ENCODE peak calls at places on chromosomes 7 and 10, in four cellular contexts. D is IMR-90, H is mesendoderm, Q is H1. L is an unnamed sample.

GRCh38 chr10:43057231-43057711 is 19.6 kb upstream of the RET start:
- DNase-seq in D (no peak), H (no peak), Q (no peak), L (no peak)

GRCh38 chr10:93566435-93567276 is at the start of gene FFAR4:
- DNase-seq in Q (peak; percentile 77), H (peak; percentile 49), D (no peak), L (peak; percentile 64)

GRCh38 chr10:49207936-49208482 is 19.8 kb upstream of the TMEM273 start:
- DNase-seq in Q (no peak), H (no peak), D (no peak), L (no peak)

GRCh38 chr7:55546826-55547225 is 25.5 kb downstream of the VOPP1 start:
- DNase-seq in D (peak; percentile 79), H (no peak), Q (no peak), L (no peak)

GRCh38 chr10:79582096-79582495 is 21.9 kb upstream of the SFTPA2 start:
- DNase-seq in H (no peak), D (no peak), Q (no peak), L (no peak)

GRCh38 chr10:76301950-76302349 is 870.5 kb downstream of the LRMDA start:
- DNase-seq in H (peak; percentile 29), Q (no peak), D (no peak), L (no peak)

GRCh38 chr10:124106241-124106905 is 13.0 kb upstream of the CHST15 start:
- DNase-seq in H (no peak), D (peak; percentile 55), Q (no peak), L (no peak)

GRCh38 chr7:137934176-137934826 is 67.6 kb downstream of the CREB3L2 start:
- DNase-seq in D (no peak), Q (no peak), H (no peak), L (no peak)

GRCh38 chr7:34181271-34181958 is 276.1 kb downstream of the BMPER start:
- DNase-seq in Q (no peak), H (no peak), D (no peak), L (no peak)

GRCh38 chr7:361680-362415 is 71.9 kb downstream of the FOXL3 start:
- DNase-seq in D (no peak), H (no peak), Q (no peak), L (no peak)

GRCh38 chr7:135645296-135645904 is 16.9 kb upstream of the STMP1 start:
- DNase-seq in D (peak; percentile 64), Q (no peak), H (peak; percentile 51), L (no peak)

GRCh38 chr10:123229927-123230630 is 75.9 kb downstream of the BUB3 start:
- DNase-seq in H (no peak), D (no peak), Q (peak; percentile 19), L (no peak)

GRCh38 chr10:28331821-28332220 is 29.0 kb upstream of the MPP7 start:
- DNase-seq in Q (no peak), H (no peak), D (peak; percentile 97), L (no peak)

GRCh38 chr10:60192986-60193385 is 196.7 kb downstream of the ANK3 start:
- DNase-seq in H (no peak), Q (no peak), D (no peak), L (no peak)

GRCh38 chr7:103051520-103051919 is 23.1 kb downstream of the FBXL13 start:
- DNase-seq in Q (no peak), D (no peak), H (no peak), L (no peak)

GRCh38 chr7:375901-376305 is 85.9 kb downstream of the FOXL3 start:
- DNase-seq in D (no peak), Q (peak; percentile 49), H (no peak), L (peak; percentile 26)

GRCh38 chr10:125811251-125811650 is 11.8 kb downstream of the UROS start:
- DNase-seq in Q (no peak), D (no peak), H (no peak), L (no peak)

GRCh38 chr7:105261689-105262088 is 127.0 kb downstream of the SRPK2 start:
- DNase-seq in H (peak; percentile 46), Q (no peak), D (peak; percentile 35), L (no peak)

GRCh38 chr7:96122746-96123145 is 199.2 kb downstream of the SLC25A13 start:
- DNase-seq in H (no peak), D (no peak), Q (no peak), L (no peak)

GRCh38 chr7:96118449-96119001 is 203.4 kb downstream of the SLC25A13 start:
- DNase-seq in Q (no peak), H (peak; percentile 20), D (no peak), L (peak; percentile 43)

GRCh38 chr7:96121752-96122151 is 200.1 kb downstream of the SLC25A13 start:
- DNase-seq in H (peak; percentile 79), D (no peak), Q (no peak), L (no peak)

GRCh38 chr7:96120445-96120844 is 201.5 kb downstream of the SLC25A13 start:
- DNase-seq in D (no peak), H (no peak), Q (no peak), L (no peak)

GRCh38 chr7:96120856-96121255 is 201.0 kb downstream of the SLC25A13 start:
- DNase-seq in Q (no peak), H (no peak), D (no peak), L (no peak)
- H3K56ac ChIP-seq in Q (no peak overlapping the region), H (no peak overlapping the region), D (no peak overlapping the region), L (no peak overlapping the region)

GRCh38 chr7:151900591-151901312 is 23.8 kb upstream of the PRKAG2 start:
- DNase-seq in H (no peak), D (no peak), Q (no peak), L (no peak)
- H4K8ac ChIP-seq in H (no peak overlapping the region), D (no peak overlapping the region), Q (no peak overlapping the region), L (no peak overlapping the region)

GRCh38 chr10:31219321-31219720 is 99.7 kb upstream of the ZEB1 start:
- DNase-seq in Q (no peak), H (no peak), D (no peak), L (no peak)

GRCh38 chr10:31210190-31210589 is 108.8 kb upstream of the ZEB1 start:
- DNase-seq in H (no peak), D (no peak), Q (no peak), L (no peak)

GRCh38 chr10:31209523-31209922 is 109.5 kb upstream of the ZEB1 start:
- DNase-seq in Q (no peak), H (no peak), D (no peak), L (no peak)

GRCh38 chr10:31213959-31214358 is 105.1 kb upstream of the ZEB1 start:
- DNase-seq in H (no peak), D (no peak), Q (no peak), L (no peak)

DNA sequence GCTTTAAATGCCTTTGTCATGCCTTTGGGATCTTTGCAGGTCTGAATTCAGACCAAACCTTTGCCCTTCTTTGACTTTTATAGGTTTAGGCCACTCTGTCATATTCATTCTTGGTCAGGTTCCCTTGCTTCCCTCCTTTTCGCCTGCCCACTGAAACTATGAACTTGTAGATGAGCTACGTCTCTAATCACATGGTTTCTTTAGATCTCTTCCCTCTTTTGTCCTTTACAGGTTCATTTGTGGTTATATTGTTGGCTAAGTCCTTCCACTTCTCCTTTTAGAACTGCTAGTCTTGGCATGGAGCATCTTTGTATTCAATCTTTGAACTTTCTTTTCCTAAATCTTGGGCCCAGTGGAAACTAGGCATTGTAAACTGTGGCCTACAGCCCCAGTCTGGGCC is 104.0 kb upstream of the ZEB1 start:
- DNase-seq in H (no peak), Q (no peak), D (no peak), L (no peak)
- H2BK120ac ChIP-seq in H (no peak overlapping the region), Q (no peak overlapping the region), D (no peak overlapping the region), L (no peak overlapping the region)

GRCh38 chr10:3782099-3782455 is 2.9 kb downstream of the KLF6 start:
- DNase-seq in D (no peak), H (no peak), Q (no peak), L (no peak)
- H3K56ac ChIP-seq in D (peak overlapping the region; percentile 99), H (peak overlapping the region; percentile 97), Q (no peak overlapping the region), L (no peak overlapping the region)

DNA sequence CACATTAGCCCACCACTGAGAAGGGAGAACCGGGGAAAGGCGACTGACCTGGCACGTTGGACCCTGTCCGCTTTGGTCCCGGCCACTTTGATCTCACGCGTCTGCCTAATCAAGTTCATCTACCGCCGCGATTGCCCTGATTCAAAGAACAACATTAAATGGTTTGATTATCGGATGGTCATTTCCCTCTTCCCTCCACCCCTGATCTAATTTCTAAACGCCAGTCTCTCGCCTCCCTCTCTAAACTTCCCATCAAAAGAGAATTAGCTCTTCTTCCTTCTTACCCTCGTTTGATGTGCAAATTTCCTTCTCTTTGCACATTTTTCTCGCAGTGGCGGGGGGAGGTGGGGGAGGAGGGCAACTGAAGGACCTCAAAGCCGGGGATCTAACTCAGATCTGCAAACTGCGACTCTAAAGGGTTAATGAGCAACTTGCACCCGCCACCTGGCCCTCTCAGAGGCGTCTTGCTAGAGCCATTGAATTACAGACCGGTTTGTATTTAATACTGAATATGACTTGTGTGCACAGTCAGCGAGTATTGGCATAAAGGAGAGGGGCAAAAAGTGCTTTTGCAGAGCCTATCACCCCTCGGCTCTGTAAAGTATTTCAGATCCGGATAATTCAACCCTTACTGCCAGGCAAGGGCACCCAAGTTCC is 603 bp upstream of the DKK1 start:
- DNase-seq in H (peak; percentile 84), D (peak; percentile 32), Q (peak; percentile 50), L (peak; percentile 57)
- H4K8ac ChIP-seq in H (no peak overlapping the region), D (peak overlapping the region; percentile 77), Q (no peak overlapping the region), L (no peak overlapping the region)

GRCh38 chr7:77444123-77444522 is 28.0 kb upstream of the GSAP start:
- DNase-seq in D (peak; percentile 75), Q (no peak), H (no peak), L (no peak)
- H2BK120ac ChIP-seq in D (peak overlapping the region; percentile 70), Q (no peak overlapping the region), H (no peak overlapping the region), L (no peak overlapping the region)

DNA sequence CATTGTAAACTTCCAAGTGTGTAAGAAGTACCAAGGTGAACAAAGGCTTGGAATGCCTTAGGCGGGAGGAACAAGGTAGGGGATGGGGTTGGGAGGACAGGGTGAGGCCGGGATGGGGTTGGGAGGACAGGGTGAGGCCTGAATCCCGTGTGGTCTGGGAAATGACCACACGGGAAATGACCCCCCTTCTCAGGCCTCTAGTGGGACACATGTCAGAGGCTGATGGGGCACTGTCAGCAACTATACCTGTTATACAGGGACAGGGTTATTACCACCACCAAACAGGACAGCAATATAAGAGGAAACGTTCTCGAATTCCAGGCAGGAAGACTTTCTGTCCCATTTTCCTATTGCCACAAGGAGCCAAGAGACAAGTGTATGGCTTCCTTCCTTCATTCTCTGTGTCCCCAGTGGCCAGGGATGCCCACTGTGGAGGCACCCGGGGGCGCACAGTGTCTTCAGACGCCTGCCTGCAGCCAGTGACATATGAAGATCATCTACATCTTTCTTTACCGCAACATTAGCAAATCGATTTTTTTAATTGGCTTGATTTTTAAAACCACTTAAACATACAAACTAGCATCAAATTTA is 1.3 kb downstream of the MKI67 start:
- DNase-seq in D (no peak), Q (no peak), H (peak; percentile 3), L (no peak)
- H3K56ac ChIP-seq in D (no peak overlapping the region), Q (no peak overlapping the region), H (peak overlapping the region; percentile 92), L (no peak overlapping the region)

GRCh38 chr7:92717601-92717981 is 118.8 kb downstream of the CDK6 start:
- DNase-seq in Q (no peak), D (peak; percentile 66), H (no peak), L (no peak)
- H4K8ac ChIP-seq in Q (no peak overlapping the region), D (no peak overlapping the region), H (no peak overlapping the region), L (no peak overlapping the region)